ENCODE peak calls at places on chromosomes 12 and 14, in seven cellular contexts. S is RWPE2, O is A549, N is pancreas, M is stomach, A is IMR-90, Q is aorta. R is an unnamed sample.
A peak's percentile ranks its signal among the peaks of the same experiment; 100 is the strongest.

GRCh38 chr12:111636209-111636928 is 37.3 kb upstream of the ATXN2 start:
- DNase-seq in S (no peak), O (no peak), N (no peak), M (peak; percentile 28), A (peak; percentile 54), Q (peak; percentile 81), R (peak; percentile 40)

GRCh38 chr14:65461730-65462129 is 49.2 kb downstream of the FUT8 start:
- DNase-seq in S (no peak), O (no peak), N (no peak), M (no peak), A (no peak), Q (no peak), R (no peak)

GRCh38 chr12:51592034-51592705 is 1.1 kb downstream of the SCN8A start:
- DNase-seq in S (no peak), O (no peak), N (no peak), M (no peak), A (peak; percentile 79), Q (no peak), R (no peak)

GRCh38 chr14:21467620-21468019 is 9.1 kb downstream of the RAB2B start:
- DNase-seq in S (no peak), O (no peak), N (no peak), M (no peak), A (peak; percentile 98), Q (no peak), R (no peak)

GRCh38 chr14:105050551-105050897 is 14.7 kb downstream of the GPR132 start:
- DNase-seq in S (peak; percentile 90), O (no peak), N (peak; percentile 80), M (peak; percentile 83), A (peak; percentile 42), Q (no peak), R (no peak)

GRCh38 chr12:77584860-77585259 is 245.8 kb upstream of the NAV3 start:
- DNase-seq in S (no peak), O (no peak), N (no peak), M (no peak), A (no peak), Q (no peak), R (no peak)

GRCh38 chr14:93712838-93713724 is 75.2 kb downstream of the PRIMA1 start:
- DNase-seq in S (no peak), O (no peak), N (no peak), M (no peak), A (peak; percentile 6), Q (no peak), R (no peak)

GRCh38 chr12:116508145-116509121 is 50.7 kb upstream of the MAP1LC3B2 start:
- DNase-seq in S (no peak), O (no peak), N (peak; percentile 59), M (no peak), A (no peak), Q (peak; percentile 83), R (no peak)

GRCh38 chr12:83265798-83266197 is 579.1 kb downstream of the TMTC2 start:
- DNase-seq in S (no peak), O (no peak), N (no peak), M (no peak), A (no peak), Q (no peak), R (no peak)

GRCh38 chr14:35435177-35435576 is 30.6 kb upstream of the NFKBIA start:
- DNase-seq in S (no peak), O (no peak), N (no peak), M (no peak), A (peak; percentile 29), Q (no peak), R (no peak)

GRCh38 chr14:53011053-53011462 is 60.2 kb upstream of the FERMT2 start:
- DNase-seq in S (peak; percentile 79), O (peak; percentile 61), N (no peak), M (peak; percentile 41), A (peak; percentile 99), Q (peak; percentile 86), R (no peak)

GRCh38 chr12:51884676-51885229 is 3.1 kb upstream of the ANKRD33 start:
- DNase-seq in S (peak; percentile 7), O (peak; percentile 50), N (no peak), M (no peak), A (peak; percentile 67), Q (no peak), R (no peak)

GRCh38 chr12:2231956-2232355 is 179.2 kb downstream of the CACNA1C start:
- DNase-seq in S (no peak), O (no peak), N (no peak), M (no peak), A (no peak), Q (no peak), R (no peak)

GRCh38 chr14:24816011-24816928 is 182.3 kb upstream of the GZMB start:
- DNase-seq in S (no peak), O (no peak), N (peak; percentile 61), M (peak; percentile 47), A (peak; percentile 37), Q (no peak), R (no peak)

GRCh38 chr14:92121207-92121669 is 268 bp downstream of the NDUFB1 start:
- DNase-seq in S (no peak), O (no peak), N (no peak), M (peak; percentile 39), A (peak; percentile 43), Q (peak; percentile 80), R (peak; percentile 25)

GRCh38 chr12:27972721-27973120 is at the start of gene PTHLH:
- DNase-seq in S (no peak), O (no peak), N (no peak), M (no peak), A (no peak), Q (no peak), R (no peak)

GRCh38 chr12:26473291-26473690 is 277.9 kb downstream of the SSPN start:
- DNase-seq in S (no peak), O (no peak), N (no peak), M (no peak), A (peak; percentile 51), Q (no peak), R (no peak)

GRCh38 chr12:65728913-65729793 is 95.1 kb upstream of the HMGA2 start:
- DNase-seq in S (peak; percentile 62), O (no peak), N (peak; percentile 55), M (no peak), A (peak; percentile 5), Q (peak; percentile 70), R (no peak)

GRCh38 chr14:65062096-65063075 is 39.9 kb downstream of the MAX start:
- DNase-seq in S (no peak), O (no peak), N (no peak), M (no peak), A (no peak), Q (no peak), R (no peak)

GRCh38 chr12:38905480-38906351 is at the start of gene CPNE8:
- DNase-seq in S (peak; percentile 75), O (peak; percentile 82), N (peak; percentile 81), M (peak; percentile 61), A (no peak), Q (peak; percentile 97), R (peak; percentile 41)

GRCh38 chr12:21696603-21697002 is 39.0 kb upstream of the LDHB start:
- DNase-seq in S (no peak), O (no peak), N (no peak), M (no peak), A (no peak), Q (no peak), R (no peak)

GRCh38 chr12:8709124-8709830 is 11.5 kb downstream of the RIMKLB start:
- DNase-seq in S (no peak), O (no peak), N (no peak), M (peak; percentile 53), A (no peak), Q (no peak), R (no peak)

GRCh38 chr14:102508774-102509743 is 517 bp downstream of the ANKRD9 start:
- DNase-seq in S (peak; percentile 66), O (no peak), N (peak; percentile 75), M (peak; percentile 69), A (peak; percentile 41), Q (peak; percentile 92), R (no peak)

GRCh38 chr14:71286126-71286525 is 378.9 kb downstream of the PCNX1 start:
- DNase-seq in S (no peak), O (no peak), N (no peak), M (no peak), A (no peak), Q (no peak), R (no peak)

GRCh38 chr14:98555440-98555839 is 716.6 kb downstream of the BCL11B start:
- DNase-seq in S (no peak), O (no peak), N (no peak), M (no peak), A (no peak), Q (no peak), R (no peak)

DNA sequence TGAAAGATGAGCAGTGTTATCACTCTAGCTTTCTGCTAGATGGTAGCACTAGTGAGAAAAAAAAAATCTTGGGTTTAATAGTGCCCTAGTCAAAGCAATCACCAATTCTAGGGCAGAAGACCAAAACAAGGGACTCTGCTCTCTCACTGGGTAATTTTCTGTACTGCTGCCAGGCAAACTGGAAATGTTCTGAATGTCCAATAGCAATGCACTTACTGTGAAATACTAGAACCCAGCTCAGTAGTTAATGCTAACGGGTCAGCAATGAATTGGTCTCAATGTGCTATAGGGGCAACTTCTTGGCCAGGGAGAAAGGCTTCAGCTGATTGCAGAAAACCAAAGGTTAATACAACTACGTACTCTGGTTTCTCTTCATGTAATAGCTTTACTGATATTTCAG is 2.2 kb downstream of the ATF7 start:
- DNase-seq in S (no peak), O (no peak), N (no peak), M (no peak), A (peak; percentile 55), Q (no peak), R (peak; percentile 52)
- H3K4me1 ChIP-seq in S (peaks cover 13% of the 10 kb centered on the region), O (peaks cover 43% of the 10 kb centered on the region), N (peaks cover 29% of the 10 kb centered on the region), M (peaks cover 64% of the 10 kb centered on the region), A (peaks cover 4% of the 10 kb centered on the region), Q (no peaks in the 10 kb centered on the region), R (peaks cover 4% of the 10 kb centered on the region)

GRCh38 chr12:80189241-80189640 is 89.9 kb downstream of the OTOGL start:
- DNase-seq in S (no peak), O (no peak), N (no peak), M (no peak), A (peak; percentile 93), Q (no peak), R (no peak)
- H3K4me1 ChIP-seq in S (peaks cover 4% of the 10 kb centered on the region), O (peaks cover 3% of the 10 kb centered on the region), N (no peaks in the 10 kb centered on the region), M (peaks cover 11% of the 10 kb centered on the region), A (peaks cover 18% of the 10 kb centered on the region), Q (peaks cover 3% of the 10 kb centered on the region), R (no peaks in the 10 kb centered on the region)

GRCh38 chr12:78887444-78887843 is 22.9 kb downstream of the SYT1 start:
- DNase-seq in S (no peak), O (no peak), N (no peak), M (no peak), A (no peak), Q (no peak), R (no peak)
- H3K4me1 ChIP-seq in S (peaks cover 24% of the 10 kb centered on the region), O (peaks cover 35% of the 10 kb centered on the region), N (no peaks in the 10 kb centered on the region), M (no peaks in the 10 kb centered on the region), A (no peaks in the 10 kb centered on the region), Q (no peaks in the 10 kb centered on the region), R (no peaks in the 10 kb centered on the region)

GRCh38 chr12:68449196-68449595 is 117.0 kb upstream of the MDM1 start:
- DNase-seq in S (no peak), O (no peak), N (no peak), M (no peak), A (no peak), Q (no peak), R (no peak)

GRCh38 chr12:68453278-68453677 is 121.1 kb upstream of the MDM1 start:
- DNase-seq in S (no peak), O (no peak), N (no peak), M (no peak), A (no peak), Q (no peak), R (no peak)

GRCh38 chr12:68453876-68454275 is 121.7 kb upstream of the MDM1 start:
- DNase-seq in S (no peak), O (no peak), N (no peak), M (no peak), A (no peak), Q (no peak), R (no peak)

GRCh38 chr12:68450947-68451260 is 118.7 kb upstream of the MDM1 start:
- DNase-seq in S (no peak), O (no peak), N (no peak), M (no peak), A (no peak), Q (no peak), R (no peak)

GRCh38 chr12:68451261-68452091 is 119.3 kb upstream of the MDM1 start:
- DNase-seq in S (no peak), O (no peak), N (no peak), M (peak; percentile 29), A (peak; percentile 89), Q (no peak), R (no peak)
- H3K4me1 ChIP-seq in S (no peaks in the 10 kb centered on the region), O (no peaks in the 10 kb centered on the region), N (peaks cover 12% of the 10 kb centered on the region), M (peaks cover 57% of the 10 kb centered on the region), A (peaks cover 9% of the 10 kb centered on the region), Q (peaks cover 6% of the 10 kb centered on the region), R (no peaks in the 10 kb centered on the region)

R was measured in prostate gland.